ENCODE peak calls at places on chromosomes 5 and 9, in ten cellular contexts. K is aorta; H is PC-9; Q is naive thymus-derived CD4-positive, alpha-beta T cell; T is spleen; B is Peyer's patch; P is left ventricle myocardium inferior; Y is body of pancreas; M is tibial artery; N is right lobe of liver. D is an unnamed sample. For H3K27me3 and H3K4me1, the result is how much of the 10 kb centered on the place peaks cover.

GRCh38 chr5:177473461-177473991 is at the start of gene DBN1:
- DNase-seq in K (no peak), H (no peak), Q (no peak), T (no peak), B (no peak), P (peak), Y (peak), M (no peak), N (no peak), D (no peak)

GRCh38 chr5:127296321-127296720 is 5.7 kb downstream of the MEGF10 start:
- DNase-seq in K (no peak), H (no peak), Q (no peak), T (no peak), B (no peak), P (no peak), Y (no peak), M (no peak), N (no peak), D (no peak)

GRCh38 chr9:114611516-114612271 is 603 bp downstream of the TMEM268 start:
- DNase-seq in K (peak), H (peak), Q (peak), T (peak), B (peak), P (peak), Y (peak), M (peak), N (peak), D (peak)

GRCh38 chr5:8842906-8843590 is 702.8 kb downstream of the SEMA5A start:
- DNase-seq in K (no peak), H (no peak), Q (no peak), T (no peak), B (no peak), P (no peak), Y (no peak), M (no peak), N (no peak), D (no peak)

GRCh38 chr9:69118656-69119055 is 55.4 kb upstream of the TJP2 start:
- DNase-seq in K (no peak), H (no peak), Q (no peak), T (no peak), B (no peak), P (no peak), Y (no peak), M (no peak), N (no peak), D (no peak)

GRCh38 chr5:7878381-7878873 is 9.5 kb downstream of the MTRR start:
- DNase-seq in K (no peak), H (no peak), Q (no peak), T (no peak), B (no peak), P (no peak), Y (no peak), M (no peak), N (no peak), D (no peak)

GRCh38 chr9:87500491-87500890 is 2.8 kb downstream of the DAPK1 start:
- DNase-seq in K (no peak), H (no peak), Q (no peak), T (no peak), B (no peak), P (no peak), Y (no peak), M (no peak), N (no peak), D (no peak)

GRCh38 chr9:134099123-134099761 is 31.4 kb upstream of the BRD3 start:
- DNase-seq in K (no peak), H (peak), Q (peak), T (no peak), B (peak), P (no peak), Y (peak), M (no peak), N (no peak), D (peak)

GRCh38 chr9:125176632-125177031 is 13.0 kb downstream of the PPP6C start:
- DNase-seq in K (no peak), H (no peak), Q (no peak), T (no peak), B (no peak), P (no peak), Y (no peak), M (no peak), N (no peak), D (no peak)

GRCh38 chr5:176334031-176334770 is 27.4 kb downstream of the KIAA1191 start:
- DNase-seq in K (no peak), H (no peak), Q (no peak), T (no peak), B (no peak), P (no peak), Y (no peak), M (no peak), N (no peak), D (no peak)

GRCh38 chr9:96484521-96484931 is 34.6 kb downstream of the HABP4 start:
- DNase-seq in K (no peak), H (no peak), Q (no peak), T (no peak), B (no peak), P (no peak), Y (no peak), M (no peak), N (no peak), D (no peak)

GRCh38 chr9:98117984-98118639 is 910 bp downstream of the TRIM14 start:
- DNase-seq in K (no peak), H (peak), Q (peak), T (no peak), B (peak), P (no peak), Y (peak), M (no peak), N (peak), D (peak)

GRCh38 chr5:101174981-101175380 is 271.9 kb upstream of the ST8SIA4 start:
- DNase-seq in K (no peak), H (no peak), Q (no peak), T (no peak), B (no peak), P (no peak), Y (no peak), M (no peak), N (no peak), D (no peak)

GRCh38 chr9:72390896-72391295 is 25.9 kb upstream of the ZFAND5 start:
- DNase-seq in K (no peak), H (no peak), Q (no peak), T (no peak), B (no peak), P (no peak), Y (no peak), M (no peak), N (no peak), D (no peak)

GRCh38 chr9:114674076-114674797 is 7.8 kb downstream of the TEX48 start:
- DNase-seq in K (no peak), H (no peak), Q (no peak), T (no peak), B (no peak), P (no peak), Y (no peak), M (no peak), N (no peak), D (no peak)

GRCh38 chr5:14236757-14237156 is 93.6 kb downstream of the TRIO start:
- DNase-seq in K (no peak), H (peak), Q (no peak), T (no peak), B (no peak), P (no peak), Y (no peak), M (no peak), N (no peak), D (no peak)

GRCh38 chr9:72305102-72305546 is 59.9 kb downstream of the ZFAND5 start:
- DNase-seq in K (peak), H (peak), Q (no peak), T (peak), B (peak), P (peak), Y (peak), M (peak), N (peak), D (no peak)

DNA sequence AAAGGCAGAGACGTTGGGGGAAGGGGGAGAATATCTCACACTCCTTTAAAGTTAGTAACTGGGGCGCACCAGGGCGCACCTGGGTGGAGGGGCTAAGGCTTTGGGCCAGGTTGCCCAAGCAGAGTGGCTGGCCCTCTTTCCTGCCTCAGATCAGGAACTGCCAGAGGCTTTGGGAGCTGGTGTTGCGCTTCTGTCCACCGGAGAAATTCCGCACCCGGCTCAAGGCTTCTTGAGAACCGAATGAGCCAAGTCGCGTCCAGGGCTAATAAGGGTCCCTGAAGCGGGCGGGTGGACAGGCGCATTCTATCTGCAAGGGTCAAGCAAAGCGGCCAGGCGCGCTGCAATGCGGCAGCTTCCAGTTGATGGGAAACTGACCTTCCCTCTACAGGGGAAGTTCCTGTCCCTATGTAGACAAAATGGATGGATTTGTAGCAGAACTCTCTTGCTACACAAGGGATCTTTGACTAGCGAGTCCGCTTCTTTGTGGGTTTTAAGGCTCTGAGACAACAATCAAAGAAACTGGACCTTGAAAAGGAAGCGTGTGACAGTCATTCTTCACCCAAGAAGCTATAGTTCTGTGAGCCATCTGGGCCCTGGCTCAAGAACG is 5.5 kb downstream of the PAX5 start:
- DNase-seq in K (no peak), H (no peak), Q (no peak), T (peak), B (no peak), P (no peak), Y (no peak), M (no peak), N (no peak), D (no peak)
- H3K27me3 ChIP-seq in K (under half), H (under half), Q (half or more), T (half or more), B (half or more), P (half or more), Y (half or more), M (half or more), N (half or more), D (half or more)

GRCh38 chr9:79574166-79574565 is 2.4 kb downstream of the TLE4 start:
- DNase-seq in K (no peak), H (no peak), Q (no peak), T (no peak), B (no peak), P (no peak), Y (no peak), M (no peak), N (no peak), D (no peak)
- H3K27ac ChIP-seq in K (no peak), H (no peak), Q (peak), T (peak), B (peak), P (peak), Y (no peak), M (peak), N (peak), D (no peak)

DNA sequence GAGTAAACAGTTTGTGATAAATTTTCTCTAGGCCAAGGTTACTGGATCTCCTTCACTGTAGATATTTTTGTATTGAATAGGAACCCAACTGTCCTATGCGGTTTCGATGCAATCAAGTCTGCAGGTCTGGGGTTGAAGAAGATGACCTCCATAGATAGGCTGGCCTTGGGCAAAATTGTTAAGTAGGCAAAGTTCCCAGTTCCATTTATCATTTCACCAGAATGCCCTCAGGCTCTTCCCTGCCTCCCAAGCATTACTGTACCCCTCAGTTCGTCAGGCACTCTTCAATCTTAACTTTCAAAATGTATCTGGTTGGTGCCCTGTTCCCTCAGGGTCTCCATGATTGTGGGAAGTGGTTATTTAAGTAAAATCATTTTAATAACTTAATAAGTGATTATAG is 1802.9 kb upstream of the WWC1 start:
- DNase-seq in K (no peak), H (no peak), Q (no peak), T (no peak), B (no peak), P (no peak), Y (no peak), M (no peak), N (no peak), D (no peak)
- H3K4me1 ChIP-seq in K (under half), H (under half), Q (under half), T (under half), B (under half), P (under half), Y (under half), M (under half), N (under half), D (under half)

DNA sequence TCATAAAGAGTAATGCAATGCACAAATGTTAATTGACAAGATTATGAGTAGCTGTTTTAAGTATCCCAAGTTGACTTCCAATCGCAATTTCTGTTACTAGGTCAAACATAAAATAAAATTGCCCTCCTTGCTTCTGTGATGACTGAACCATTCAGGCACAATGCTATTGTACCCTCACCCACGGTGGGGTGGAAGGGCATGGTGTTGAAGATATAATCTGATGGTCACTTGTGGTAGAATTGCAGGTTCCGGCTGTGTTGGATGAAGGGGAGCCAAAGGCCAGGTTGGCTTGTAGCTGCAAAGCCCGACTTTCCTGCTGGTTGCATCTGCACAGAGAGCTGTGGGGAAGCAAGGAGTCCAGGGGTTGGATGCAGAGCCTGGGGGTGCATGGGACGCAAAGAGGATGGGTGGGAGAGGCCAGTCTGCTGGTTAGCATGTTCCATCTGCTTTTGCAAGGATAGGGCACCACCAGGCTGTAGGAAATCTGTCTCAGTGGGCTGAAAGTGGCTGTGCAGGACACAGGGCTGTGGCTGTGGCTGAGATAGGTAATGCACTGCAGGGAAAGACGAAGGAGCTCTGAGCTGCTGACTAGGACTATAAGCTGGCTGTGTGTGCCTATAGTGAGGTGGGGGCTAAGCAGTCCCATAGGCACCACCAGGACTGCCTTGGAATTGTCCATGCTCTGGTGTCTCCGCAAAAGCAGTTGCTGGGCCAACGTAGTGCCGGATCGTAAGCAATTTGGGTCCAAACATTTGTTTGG is 31.5 kb upstream of the PUM3 start:
- DNase-seq in K (no peak), H (no peak), Q (no peak), T (no peak), B (no peak), P (no peak), Y (no peak), M (no peak), N (no peak), D (no peak)
- H3K27me3 ChIP-seq in K (under half), H (half or more), Q (under half), T (under half), B (under half), P (half or more), Y (under half), M (under half), N (under half), D (under half)

DNA sequence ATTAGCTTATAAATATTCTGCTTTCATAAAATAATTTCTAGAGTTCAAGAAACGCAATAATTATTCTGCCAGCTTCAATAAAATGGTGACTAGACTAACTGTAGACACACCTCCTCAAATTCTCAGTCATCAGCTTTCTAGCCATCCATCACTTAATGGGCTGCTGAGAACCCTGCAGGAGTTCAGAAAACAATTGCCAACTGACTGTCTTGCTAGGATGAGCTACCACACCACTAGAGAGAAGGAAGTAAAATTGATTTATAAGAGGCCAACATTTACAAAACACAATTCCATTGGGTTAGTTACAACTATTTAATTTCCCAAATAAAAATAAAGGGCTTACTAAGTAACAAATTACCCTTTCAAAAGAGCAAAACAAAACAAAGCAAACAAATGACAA is 126.5 kb upstream of the PAPPA start:
- DNase-seq in K (no peak), H (no peak), Q (no peak), T (no peak), B (no peak), P (no peak), Y (no peak), M (no peak), N (no peak), D (no peak)
- H3K27ac ChIP-seq in K (no peak), H (peak), Q (no peak), T (no peak), B (no peak), P (no peak), Y (no peak), M (no peak), N (no peak), D (no peak)

DNA sequence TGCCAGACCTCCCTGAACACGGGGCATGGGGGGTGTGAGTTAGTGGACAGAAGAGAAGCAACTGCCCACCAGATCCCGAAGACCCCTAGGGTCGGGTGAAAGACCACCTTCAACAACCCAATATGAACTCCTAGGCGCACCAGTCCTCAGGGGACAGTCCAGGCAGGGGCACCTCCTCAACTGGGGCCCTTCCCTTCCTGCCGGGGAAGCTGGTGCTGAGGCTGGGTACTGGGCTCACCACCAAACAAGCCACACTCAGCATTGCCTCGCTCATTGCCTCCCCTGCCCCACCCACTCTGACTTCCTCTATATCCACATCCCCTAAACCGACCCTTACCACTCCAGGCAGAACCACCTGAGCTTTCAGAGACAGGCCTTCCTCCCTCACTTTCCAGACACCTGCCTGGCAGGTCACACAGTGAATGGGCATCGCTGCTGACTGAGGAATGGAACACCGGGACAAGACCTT is 42.5 kb downstream of the SEMA4D start:
- DNase-seq in K (no peak), H (no peak), Q (peak), T (peak), B (peak), P (no peak), Y (no peak), M (no peak), N (no peak), D (peak)
- H3K4me1 ChIP-seq in K (under half), H (under half), Q (half or more), T (under half), B (under half), P (under half), Y (under half), M (under half), N (under half), D (half or more)

D was measured in CD8-positive, alpha-beta memory T cell.